ENCODE peak calls at places on chromosomes 4 and X, in five cellular contexts. One of them, this sample, is unnamed. For H3K9me3, the result is how much of the 10 kb centered on the place peaks cover.

GRCh38 chrX:118117069-118117405 is 427 bp upstream of the KLHL13 start:
- DNase-seq in lower lobe of right lung: peak
- DNase-seq in heart right ventricle: no peak
- DNase-seq in right lobe of liver: no peak
- DNase-seq in WERI-Rb-1: no peak
- DNase-seq in this sample: no peak

GRCh38 chr4:126850286-126850685 is 782.5 kb upstream of the INTU start:
- DNase-seq in lower lobe of right lung: no peak
- DNase-seq in heart right ventricle: no peak
- DNase-seq in right lobe of liver: no peak
- DNase-seq in WERI-Rb-1: no peak
- DNase-seq in this sample: no peak

GRCh38 chr4:67250497-67250896 is 294.8 kb downstream of the CENPC start:
- DNase-seq in lower lobe of right lung: no peak
- DNase-seq in heart right ventricle: no peak
- DNase-seq in right lobe of liver: no peak
- DNase-seq in WERI-Rb-1: no peak
- DNase-seq in this sample: no peak

GRCh38 chrX:143642426-143642825 is 6.5 kb upstream of the SLITRK4 start:
- DNase-seq in lower lobe of right lung: no peak
- DNase-seq in heart right ventricle: no peak
- DNase-seq in right lobe of liver: no peak
- DNase-seq in WERI-Rb-1: no peak
- DNase-seq in this sample: no peak

GRCh38 chr4:106530816-106531215 is 162.2 kb upstream of the GIMD1 start:
- DNase-seq in lower lobe of right lung: no peak
- DNase-seq in heart right ventricle: no peak
- DNase-seq in right lobe of liver: no peak
- DNase-seq in WERI-Rb-1: no peak
- DNase-seq in this sample: no peak

GRCh38 chrX:49995021-49995731 is 72.8 kb downstream of the CLCN5 start:
- DNase-seq in lower lobe of right lung: no peak
- DNase-seq in heart right ventricle: no peak
- DNase-seq in right lobe of liver: no peak
- DNase-seq in WERI-Rb-1: no peak
- DNase-seq in this sample: no peak

GRCh38 chr4:16198271-16198670 is 28.0 kb downstream of the TAPT1 start:
- DNase-seq in lower lobe of right lung: no peak
- DNase-seq in heart right ventricle: no peak
- DNase-seq in right lobe of liver: no peak
- DNase-seq in WERI-Rb-1: no peak
- DNase-seq in this sample: no peak

GRCh38 chr4:86831262-86832090 is 17.7 kb downstream of the SLC10A6 start:
- DNase-seq in lower lobe of right lung: peak
- DNase-seq in heart right ventricle: no peak
- DNase-seq in right lobe of liver: no peak
- DNase-seq in WERI-Rb-1: no peak
- DNase-seq in this sample: peak

GRCh38 chr4:177177446-177178160 is 132.1 kb upstream of the NEIL3 start:
- DNase-seq in lower lobe of right lung: no peak
- DNase-seq in heart right ventricle: no peak
- DNase-seq in right lobe of liver: no peak
- DNase-seq in WERI-Rb-1: no peak
- DNase-seq in this sample: no peak

GRCh38 chrX:149829751-149830191 is 48.0 kb downstream of the MAGEA9 start:
- DNase-seq in lower lobe of right lung: no peak
- DNase-seq in heart right ventricle: no peak
- DNase-seq in right lobe of liver: no peak
- DNase-seq in WERI-Rb-1: no peak
- DNase-seq in this sample: no peak

GRCh38 chr4:6478546-6479220 is 6.3 kb upstream of the PPP2R2C start:
- DNase-seq in lower lobe of right lung: no peak
- DNase-seq in heart right ventricle: no peak
- DNase-seq in right lobe of liver: no peak
- DNase-seq in WERI-Rb-1: no peak
- DNase-seq in this sample: no peak

GRCh38 chr4:60195256-60195655 is 1004.9 kb upstream of the ADGRL3 start:
- DNase-seq in lower lobe of right lung: no peak
- DNase-seq in heart right ventricle: no peak
- DNase-seq in right lobe of liver: no peak
- DNase-seq in WERI-Rb-1: no peak
- DNase-seq in this sample: no peak

GRCh38 chr4:107094332-107094731 is 58.2 kb upstream of the DKK2 start:
- DNase-seq in lower lobe of right lung: no peak
- DNase-seq in heart right ventricle: no peak
- DNase-seq in right lobe of liver: no peak
- DNase-seq in WERI-Rb-1: no peak
- DNase-seq in this sample: no peak

GRCh38 chrX:38304010-38304409 is 23.3 kb downstream of the RPGR start:
- DNase-seq in lower lobe of right lung: no peak
- DNase-seq in heart right ventricle: no peak
- DNase-seq in right lobe of liver: no peak
- DNase-seq in WERI-Rb-1: peak
- DNase-seq in this sample: no peak

GRCh38 chr4:11028334-11028733 is 343.8 kb upstream of the CLNK start:
- DNase-seq in lower lobe of right lung: no peak
- DNase-seq in heart right ventricle: no peak
- DNase-seq in right lobe of liver: no peak
- DNase-seq in WERI-Rb-1: no peak
- DNase-seq in this sample: no peak

GRCh38 chr4:7535619-7536018 is 100.9 kb upstream of the PSAPL1 start:
- DNase-seq in lower lobe of right lung: no peak
- DNase-seq in heart right ventricle: no peak
- DNase-seq in right lobe of liver: no peak
- DNase-seq in WERI-Rb-1: no peak
- DNase-seq in this sample: peak

GRCh38 chr4:124902111-124902510 is 189.6 kb upstream of the ANKRD50 start:
- DNase-seq in lower lobe of right lung: no peak
- DNase-seq in heart right ventricle: no peak
- DNase-seq in right lobe of liver: no peak
- DNase-seq in WERI-Rb-1: no peak
- DNase-seq in this sample: no peak

GRCh38 chr4:84379881-84380618 is 119.0 kb downstream of the NKX6-1 start:
- DNase-seq in lower lobe of right lung: no peak
- DNase-seq in heart right ventricle: no peak
- DNase-seq in right lobe of liver: no peak
- DNase-seq in WERI-Rb-1: no peak
- DNase-seq in this sample: no peak

GRCh38 chrX:151773434-151773833 is 38.9 kb downstream of the CNGA2 start:
- DNase-seq in lower lobe of right lung: no peak
- DNase-seq in heart right ventricle: no peak
- DNase-seq in right lobe of liver: no peak
- DNase-seq in WERI-Rb-1: no peak
- DNase-seq in this sample: no peak

GRCh38 chr4:77314697-77315096 is 157.7 kb downstream of the CCNG2 start:
- DNase-seq in lower lobe of right lung: no peak
- DNase-seq in heart right ventricle: no peak
- DNase-seq in right lobe of liver: no peak
- DNase-seq in WERI-Rb-1: no peak
- DNase-seq in this sample: no peak

GRCh38 chrX:17588303-17588702 is 149.0 kb upstream of the SCML1 start:
- DNase-seq in lower lobe of right lung: no peak
- DNase-seq in heart right ventricle: no peak
- DNase-seq in right lobe of liver: no peak
- DNase-seq in WERI-Rb-1: no peak
- DNase-seq in this sample: no peak

GRCh38 chrX:41589634-41590270 is 99.0 kb upstream of the GPR34 start:
- DNase-seq in lower lobe of right lung: no peak
- DNase-seq in heart right ventricle: no peak
- DNase-seq in right lobe of liver: no peak
- DNase-seq in WERI-Rb-1: no peak
- DNase-seq in this sample: no peak

GRCh38 chrX:78527818-78528217 is 131.3 kb downstream of the RTL3 start:
- DNase-seq in lower lobe of right lung: no peak
- DNase-seq in heart right ventricle: no peak
- DNase-seq in right lobe of liver: no peak
- DNase-seq in WERI-Rb-1: no peak
- DNase-seq in this sample: no peak

GRCh38 chrX:102934624-102935023 is 2.4 kb upstream of the RAB40AL start:
- DNase-seq in lower lobe of right lung: no peak
- DNase-seq in heart right ventricle: no peak
- DNase-seq in right lobe of liver: no peak
- DNase-seq in WERI-Rb-1: peak
- DNase-seq in this sample: no peak

GRCh38 chrX:25721564-25721963 is 416.6 kb upstream of the MAGEB18 start:
- DNase-seq in lower lobe of right lung: no peak
- DNase-seq in heart right ventricle: no peak
- DNase-seq in right lobe of liver: no peak
- DNase-seq in WERI-Rb-1: no peak
- DNase-seq in this sample: no peak

GRCh38 chr4:154961263-154961662 is 180.2 kb downstream of the RBM46 start:
- DNase-seq in lower lobe of right lung: no peak
- DNase-seq in heart right ventricle: no peak
- DNase-seq in right lobe of liver: no peak
- DNase-seq in WERI-Rb-1: no peak
- DNase-seq in this sample: no peak

GRCh38 chr4:175998782-175999181 is 66.9 kb upstream of the WDR17 start:
- DNase-seq in lower lobe of right lung: no peak
- DNase-seq in heart right ventricle: no peak
- DNase-seq in right lobe of liver: no peak
- DNase-seq in WERI-Rb-1: peak
- DNase-seq in this sample: no peak

GRCh38 chr4:54169176-54169575 is 59.9 kb upstream of the PDGFRA start:
- DNase-seq in lower lobe of right lung: no peak
- DNase-seq in heart right ventricle: no peak
- DNase-seq in right lobe of liver: no peak
- DNase-seq in WERI-Rb-1: no peak
- DNase-seq in this sample: no peak

GRCh38 chr4:90051999-90052398 is 75.2 kb upstream of the CCSER1 start:
- DNase-seq in lower lobe of right lung: no peak
- DNase-seq in heart right ventricle: no peak
- DNase-seq in right lobe of liver: no peak
- DNase-seq in WERI-Rb-1: no peak
- DNase-seq in this sample: no peak

GRCh38 chrX:1281511-1281910 is 12.9 kb downstream of the CSF2RA start:
- DNase-seq in lower lobe of right lung: no peak
- DNase-seq in heart right ventricle: no peak
- DNase-seq in right lobe of liver: no peak
- DNase-seq in WERI-Rb-1: no peak
- DNase-seq in this sample: no peak

GRCh38 chr4:134695433-134695832 is 493.8 kb upstream of the PABPC4L start:
- DNase-seq in lower lobe of right lung: no peak
- DNase-seq in heart right ventricle: no peak
- DNase-seq in right lobe of liver: no peak
- DNase-seq in WERI-Rb-1: no peak
- DNase-seq in this sample: no peak

GRCh38 chrX:96081891-96082290 is 602.8 kb upstream of the DIAPH2 start:
- DNase-seq in lower lobe of right lung: no peak
- DNase-seq in heart right ventricle: no peak
- DNase-seq in right lobe of liver: no peak
- DNase-seq in WERI-Rb-1: no peak
- DNase-seq in this sample: no peak

GRCh38 chr4:76689079-76689817 is 208.7 kb downstream of the SOWAHB start:
- DNase-seq in lower lobe of right lung: peak
- DNase-seq in heart right ventricle: no peak
- DNase-seq in right lobe of liver: peak
- DNase-seq in WERI-Rb-1: peak
- DNase-seq in this sample: peak

GRCh38 chr4:188455353-188455752 is 316.1 kb downstream of the TRIML1 start:
- DNase-seq in lower lobe of right lung: no peak
- DNase-seq in heart right ventricle: no peak
- DNase-seq in right lobe of liver: no peak
- DNase-seq in WERI-Rb-1: no peak
- DNase-seq in this sample: no peak

GRCh38 chr4:67604029-67604381 is 45.5 kb downstream of the STAP1 start:
- DNase-seq in lower lobe of right lung: no peak
- DNase-seq in heart right ventricle: no peak
- DNase-seq in right lobe of liver: no peak
- DNase-seq in WERI-Rb-1: no peak
- DNase-seq in this sample: no peak

GRCh38 chrX:37509349-37509748 is 62.1 kb upstream of the LANCL3 start:
- DNase-seq in lower lobe of right lung: no peak
- DNase-seq in heart right ventricle: no peak
- DNase-seq in right lobe of liver: no peak
- DNase-seq in WERI-Rb-1: no peak
- DNase-seq in this sample: no peak

GRCh38 chr4:25155957-25156356 is 4.3 kb downstream of the SEPSECS start:
- DNase-seq in lower lobe of right lung: no peak
- DNase-seq in heart right ventricle: no peak
- DNase-seq in right lobe of liver: no peak
- DNase-seq in WERI-Rb-1: no peak
- DNase-seq in this sample: no peak

GRCh38 chrX:138058931-138059330 is 493.0 kb downstream of the ZIC3 start:
- DNase-seq in lower lobe of right lung: no peak
- DNase-seq in heart right ventricle: no peak
- DNase-seq in right lobe of liver: no peak
- DNase-seq in WERI-Rb-1: no peak
- DNase-seq in this sample: no peak

GRCh38 chr4:18389118-18389517 is 367.6 kb upstream of the LCORL start:
- DNase-seq in lower lobe of right lung: no peak
- DNase-seq in heart right ventricle: no peak
- DNase-seq in right lobe of liver: no peak
- DNase-seq in WERI-Rb-1: no peak
- DNase-seq in this sample: no peak
- H3K9me3 ChIP-seq in lower lobe of right lung: under half
- H3K9me3 ChIP-seq in heart right ventricle: under half
- H3K9me3 ChIP-seq in right lobe of liver: under half
- H3K9me3 ChIP-seq in WERI-Rb-1: under half
- H3K9me3 ChIP-seq in this sample: under half

DNA sequence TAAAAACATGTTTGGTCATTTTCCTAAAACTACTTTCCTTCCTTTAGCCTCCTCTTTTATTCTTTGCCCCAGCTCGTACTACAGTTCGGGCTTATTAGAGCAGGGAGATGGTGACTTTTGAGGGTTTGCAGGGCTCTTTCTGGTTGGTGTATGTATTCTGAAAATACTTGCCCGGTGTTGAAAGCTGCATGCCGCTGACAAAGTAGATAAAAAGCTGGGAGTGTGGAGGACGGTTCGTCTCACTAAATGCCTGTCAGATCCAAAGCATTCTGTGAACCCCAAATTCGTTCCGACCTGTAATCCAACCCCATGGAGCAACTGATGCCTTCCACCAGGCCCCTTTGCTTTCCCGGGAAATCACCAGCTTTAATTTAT is 19.2 kb downstream of the TRIM2 start:
- DNase-seq in lower lobe of right lung: no peak
- DNase-seq in heart right ventricle: no peak
- DNase-seq in right lobe of liver: no peak
- DNase-seq in WERI-Rb-1: no peak
- DNase-seq in this sample: no peak
- H3K4me3 ChIP-seq in lower lobe of right lung: peak
- H3K4me3 ChIP-seq in heart right ventricle: peak
- H3K4me3 ChIP-seq in right lobe of liver: peak
- H3K4me3 ChIP-seq in WERI-Rb-1: peak
- H3K4me3 ChIP-seq in this sample: peak

GRCh38 chr4:13860126-13860525 is 232.6 kb upstream of the BOD1L1 start:
- DNase-seq in lower lobe of right lung: no peak
- DNase-seq in heart right ventricle: no peak
- DNase-seq in right lobe of liver: no peak
- DNase-seq in WERI-Rb-1: no peak
- DNase-seq in this sample: no peak
- TF ChIP-seq CTCF in lower lobe of right lung: no peak
- TF ChIP-seq CTCF in heart right ventricle: no peak
- TF ChIP-seq CTCF in right lobe of liver: no peak
- TF ChIP-seq CTCF in WERI-Rb-1: peak
- TF ChIP-seq CTCF in this sample: no peak

GRCh38 chrX:83260288-83260687 is 247.8 kb upstream of the POU3F4 start:
- DNase-seq in lower lobe of right lung: no peak
- DNase-seq in heart right ventricle: no peak
- DNase-seq in right lobe of liver: no peak
- DNase-seq in WERI-Rb-1: peak
- DNase-seq in this sample: no peak
- H3K9me3 ChIP-seq in lower lobe of right lung: under half
- H3K9me3 ChIP-seq in heart right ventricle: under half
- H3K9me3 ChIP-seq in right lobe of liver: under half
- H3K9me3 ChIP-seq in WERI-Rb-1: under half
- H3K9me3 ChIP-seq in this sample: under half